ENCODE peak calls at places on chromosomes 2 and 18, in four cellular contexts. D, W, F and M are unnamed samples.
A peak's percentile ranks its signal among the peaks of the same experiment; 100 is the strongest.

GRCh38 chr2:168639501-168639900 is 162.9 kb upstream of the NOSTRIN start:
- DNase-seq in D (peak; percentile 52), W (no peak), F (no peak), M (no peak)

GRCh38 chr2:239239607-239240479 is 161.0 kb downstream of the HDAC4 start:
- DNase-seq in D (no peak), W (no peak), F (peak; percentile 77), M (no peak)

GRCh38 chr2:133937669-133938068 is 316.2 kb upstream of the MGAT5 start:
- DNase-seq in D (no peak), W (no peak), F (no peak), M (no peak)

GRCh38 chr2:219443016-219443696 is 8.5 kb downstream of the SPEG start:
- DNase-seq in D (no peak), W (no peak), F (no peak), M (no peak)

GRCh38 chr2:9739508-9739907 is 103.8 kb upstream of the TAF1B start:
- DNase-seq in D (no peak), W (peak; percentile 42), F (no peak), M (peak; percentile 41)

GRCh38 chr18:10912790-10913560 is 236.4 kb downstream of the PIEZO2 start:
- DNase-seq in D (no peak), W (no peak), F (no peak), M (no peak)

GRCh38 chr2:172038604-172039003 is 38.9 kb downstream of the METAP1D start:
- DNase-seq in D (peak; percentile 40), W (no peak), F (no peak), M (no peak)

GRCh38 chr2:186445506-186445905 is 40.6 kb upstream of the ZC3H15 start:
- DNase-seq in D (no peak), W (no peak), F (no peak), M (no peak)

GRCh38 chr2:71226391-71226964 is 425 bp downstream of the PAIP2B start:
- DNase-seq in D (no peak), W (peak; percentile 43), F (peak; percentile 81), M (peak; percentile 6)

GRCh38 chr18:36348331-36348730 is 50.8 kb downstream of the FHOD3 start:
- DNase-seq in D (no peak), W (no peak), F (no peak), M (no peak)

GRCh38 chr2:177525351-177525750 is 132.8 kb downstream of the AGPS start:
- DNase-seq in D (no peak), W (no peak), F (no peak), M (no peak)

GRCh38 chr2:218896501-218897393 is 16.1 kb downstream of the WNT10A start:
- DNase-seq in D (peak; percentile 81), W (peak; percentile 91), F (no peak), M (peak; percentile 85)

GRCh38 chr2:149375801-149376349 is 45.5 kb downstream of the LYPD6 start:
- DNase-seq in D (no peak), W (no peak), F (no peak), M (no peak)

GRCh38 chr2:151688719-151689118 is 45.6 kb downstream of the NEB start:
- DNase-seq in D (no peak), W (no peak), F (no peak), M (no peak)

GRCh38 chr2:199460101-199460671 is 2.4 kb upstream of the SATB2 start:
- DNase-seq in D (no peak), W (no peak), F (no peak), M (no peak)

GRCh38 chr18:70289351-70290330 is 796 bp downstream of the SOCS6 start:
- DNase-seq in D (no peak), W (no peak), F (no peak), M (no peak)

GRCh38 chr18:3814840-3815239 is 364.9 kb downstream of the TGIF1 start:
- DNase-seq in D (no peak), W (no peak), F (no peak), M (no peak)

GRCh38 chr2:236489895-236490404 is 79.7 kb upstream of the ACKR3 start:
- DNase-seq in D (no peak), W (no peak), F (no peak), M (no peak)

GRCh38 chr2:42073739-42074138 is 25.9 kb downstream of the PKDCC start:
- DNase-seq in D (no peak), W (no peak), F (no peak), M (no peak)

GRCh38 chr2:44967056-44967455 is 25.6 kb downstream of the SIX3 start:
- DNase-seq in D (no peak), W (no peak), F (no peak), M (no peak)

GRCh38 chr18:36296591-36297418 is 708 bp upstream of the FHOD3 start:
- DNase-seq in D (peak; percentile 33), W (no peak), F (no peak), M (no peak)

GRCh38 chr18:42024131-42024530 is 69.1 kb downstream of the PIK3C3 start:
- DNase-seq in D (no peak), W (no peak), F (no peak), M (no peak)

GRCh38 chr2:239832995-239833727 is 192.0 kb downstream of the NDUFA10 start:
- DNase-seq in D (no peak), W (no peak), F (peak; percentile 49), M (no peak)

GRCh38 chr18:75471850-75472249 is 44.3 kb upstream of the SMIM21 start:
- DNase-seq in D (no peak), W (no peak), F (no peak), M (no peak)

GRCh38 chr2:170238776-170239175 is 60.8 kb downstream of the MYO3B start:
- DNase-seq in D (no peak), W (no peak), F (no peak), M (no peak)

GRCh38 chr18:31992836-31993575 is 25.6 kb upstream of the RNF125 start:
- DNase-seq in D (no peak), W (no peak), F (no peak), M (no peak)

GRCh38 chr2:241869087-241869961 is at the start of gene RTP5:
- DNase-seq in D (no peak), W (no peak), F (no peak), M (no peak)

GRCh38 chr2:172978053-172978383 is 97.6 kb upstream of the MAP3K20 start:
- DNase-seq in D (no peak), W (no peak), F (no peak), M (no peak)

GRCh38 chr18:46916551-46917107 is 678 bp downstream of the PIAS2 start:
- DNase-seq in D (no peak), W (peak; percentile 28), F (no peak), M (peak; percentile 60)
- H3K27ac ChIP-seq in D (peak overlapping the region; percentile 69), W (peak overlapping the region; percentile 75), F (peak overlapping the region; percentile 92), M (peak overlapping the region; percentile 56)

GRCh38 chr2:27929916-27930486 is 39.5 kb downstream of the BABAM2 start:
- DNase-seq in D (no peak), W (no peak), F (no peak), M (no peak)
- H3K27me3 ChIP-seq in D (no peaks in the 10 kb centered on the region), W (no peaks in the 10 kb centered on the region), F (no peaks in the 10 kb centered on the region), M (no peaks in the 10 kb centered on the region)

DNA sequence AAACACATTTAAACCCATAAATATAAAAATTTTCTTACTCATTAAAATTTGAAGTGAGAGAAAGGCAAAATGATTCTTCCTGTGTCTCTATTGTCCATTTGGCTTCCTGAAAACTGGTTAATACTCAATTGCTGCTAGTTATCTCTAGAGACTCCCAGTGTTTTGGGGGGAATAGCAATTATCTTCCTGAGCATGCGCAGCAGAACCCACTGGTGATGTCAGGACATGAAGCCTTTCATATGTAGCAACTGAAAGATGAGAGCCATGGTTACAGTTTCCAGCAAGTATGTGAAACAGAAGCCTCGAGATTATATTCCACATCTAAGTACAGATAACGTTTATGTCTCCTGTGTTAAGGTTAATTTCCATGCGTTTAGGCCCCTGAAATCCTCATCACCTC is 254.3 kb upstream of the FIGN start:
- DNase-seq in D (no peak), W (no peak), F (no peak), M (no peak)
- H3K27ac ChIP-seq in D (no peak overlapping the region), W (no peak overlapping the region), F (no peak overlapping the region), M (no peak overlapping the region)

GRCh38 chr18:78972385-78972918 is 7.2 kb upstream of the SALL3 start:
- DNase-seq in D (no peak), W (no peak), F (no peak), M (no peak)
- H3K27me3 ChIP-seq in D (peaks cover 52% of the 10 kb centered on the region), W (no peaks in the 10 kb centered on the region), F (peaks cover 82% of the 10 kb centered on the region), M (peaks cover 23% of the 10 kb centered on the region)

GRCh38 chr2:160267022-160267421 is 67.0 kb upstream of the ITGB6 start:
- DNase-seq in D (no peak), W (no peak), F (no peak), M (no peak)
- H3K27ac ChIP-seq in D (no peak overlapping the region), W (no peak overlapping the region), F (no peak overlapping the region), M (no peak overlapping the region)

GRCh38 chr2:209388416-209389037 is 35.3 kb upstream of the MAP2 start:
- DNase-seq in D (no peak), W (no peak), F (no peak), M (no peak)
- H3K27me3 ChIP-seq in D (no peaks in the 10 kb centered on the region), W (no peaks in the 10 kb centered on the region), F (no peaks in the 10 kb centered on the region), M (no peaks in the 10 kb centered on the region)